ENCODE peak calls at places on chromosome 19, in four cellular contexts. One of them, this sample, is unnamed.
A peak's percentile ranks its signal among the peaks of the same experiment; 100 is the strongest.

GRCh38 chr19:5498817-5499535 is 43.8 kb downstream of the ZNRF4 start:
- DNase-seq in cardiac muscle cell: peak; percentile 20
- DNase-seq in cardiac fibroblast: no peak
- DNase-seq in bronchial epithelial cell: no peak
- DNase-seq in this sample: no peak

GRCh38 chr19:49858591-49858985 is 7.6 kb downstream of the PTOV1 start:
- DNase-seq in cardiac fibroblast: no peak
- DNase-seq in cardiac muscle cell: no peak
- DNase-seq in bronchial epithelial cell: no peak
- DNase-seq in this sample: no peak

GRCh38 chr19:17755977-17756670 is 4.8 kb downstream of the FCHO1 start:
- DNase-seq in bronchial epithelial cell: no peak
- DNase-seq in cardiac fibroblast: peak; percentile 47
- DNase-seq in cardiac muscle cell: peak; percentile 83
- DNase-seq in this sample: no peak

GRCh38 chr19:28388988-28389387 is 824.0 kb downstream of the UQCRFS1 start:
- DNase-seq in cardiac fibroblast: no peak
- DNase-seq in cardiac muscle cell: no peak
- DNase-seq in bronchial epithelial cell: no peak
- DNase-seq in this sample: no peak

GRCh38 chr19:29878973-29879654 is 62.9 kb upstream of the URI1 start:
- DNase-seq in cardiac muscle cell: peak; percentile 41
- DNase-seq in cardiac fibroblast: peak; percentile 43
- DNase-seq in bronchial epithelial cell: peak; percentile 28
- DNase-seq in this sample: no peak

GRCh38 chr19:6696239-6696820 is 24.1 kb downstream of the C3 start:
- DNase-seq in cardiac fibroblast: no peak
- DNase-seq in bronchial epithelial cell: no peak
- DNase-seq in cardiac muscle cell: no peak
- DNase-seq in this sample: no peak

GRCh38 chr19:29683009-29683408 is 17.7 kb downstream of the PLEKHF1 start:
- DNase-seq in cardiac fibroblast: peak; percentile 74
- DNase-seq in bronchial epithelial cell: no peak
- DNase-seq in cardiac muscle cell: no peak
- DNase-seq in this sample: no peak

GRCh38 chr19:48683349-48683748 is 10.5 kb upstream of the NTN5 start:
- DNase-seq in cardiac fibroblast: peak; percentile 68
- DNase-seq in cardiac muscle cell: no peak
- DNase-seq in bronchial epithelial cell: peak; percentile 19
- DNase-seq in this sample: no peak

GRCh38 chr19:13817615-13818371 is 22.6 kb downstream of the ZSWIM4 start:
- DNase-seq in cardiac muscle cell: peak; percentile 82
- DNase-seq in cardiac fibroblast: no peak
- DNase-seq in bronchial epithelial cell: no peak
- DNase-seq in this sample: no peak

GRCh38 chr19:58374200-58374599 is 6.6 kb downstream of the ZNF837 start:
- DNase-seq in bronchial epithelial cell: peak; percentile 39
- DNase-seq in cardiac fibroblast: peak; percentile 45
- DNase-seq in cardiac muscle cell: no peak
- DNase-seq in this sample: no peak

GRCh38 chr19:1512671-1513491 is at the start of gene ADAMTSL5:
- DNase-seq in cardiac fibroblast: peak; percentile 64
- DNase-seq in bronchial epithelial cell: peak; percentile 41
- DNase-seq in cardiac muscle cell: peak; percentile 67
- DNase-seq in this sample: no peak

GRCh38 chr19:5627395-5627904 is 4.6 kb downstream of the SAFB start:
- DNase-seq in cardiac fibroblast: peak; percentile 47
- DNase-seq in cardiac muscle cell: no peak
- DNase-seq in bronchial epithelial cell: no peak
- DNase-seq in this sample: no peak

GRCh38 chr19:40716031-40716654 is 543 bp downstream of the COQ8B start:
- DNase-seq in cardiac muscle cell: no peak
- DNase-seq in bronchial epithelial cell: peak; percentile 98
- DNase-seq in cardiac fibroblast: peak; percentile 98
- DNase-seq in this sample: no peak

GRCh38 chr19:4518345-4519171 is at the start of gene PLIN4:
- DNase-seq in cardiac fibroblast: peak; percentile 40
- DNase-seq in bronchial epithelial cell: peak; percentile 11
- DNase-seq in cardiac muscle cell: no peak
- DNase-seq in this sample: no peak

GRCh38 chr19:17751103-17751911 is at the start of gene FCHO1:
- DNase-seq in cardiac fibroblast: no peak
- DNase-seq in cardiac muscle cell: no peak
- DNase-seq in bronchial epithelial cell: no peak
- DNase-seq in this sample: no peak

GRCh38 chr19:4206818-4207484 is 22.4 kb upstream of the EBI3 start:
- DNase-seq in bronchial epithelial cell: no peak
- DNase-seq in cardiac muscle cell: no peak
- DNase-seq in cardiac fibroblast: peak; percentile 68
- DNase-seq in this sample: no peak

GRCh38 chr19:5184930-5185329 is 155.7 kb downstream of the PTPRS start:
- DNase-seq in bronchial epithelial cell: no peak
- DNase-seq in cardiac muscle cell: no peak
- DNase-seq in cardiac fibroblast: no peak
- DNase-seq in this sample: no peak

GRCh38 chr19:1901940-1902404 is 3.2 kb upstream of the ADAT3 start:
- DNase-seq in bronchial epithelial cell: no peak
- DNase-seq in cardiac fibroblast: no peak
- DNase-seq in cardiac muscle cell: no peak
- DNase-seq in this sample: no peak

GRCh38 chr19:13208131-13208963 is 58.1 kb downstream of the IER2 start:
- DNase-seq in cardiac muscle cell: no peak
- DNase-seq in cardiac fibroblast: peak; percentile 78
- DNase-seq in bronchial epithelial cell: no peak
- DNase-seq in this sample: no peak

GRCh38 chr19:55258476-55258827 is 365 bp downstream of the PPP6R1 start:
- DNase-seq in cardiac muscle cell: peak; percentile 32
- DNase-seq in cardiac fibroblast: no peak
- DNase-seq in bronchial epithelial cell: no peak
- DNase-seq in this sample: no peak

GRCh38 chr19:18483119-18483518 is 38.8 kb downstream of the ELL start:
- DNase-seq in cardiac muscle cell: no peak
- DNase-seq in cardiac fibroblast: no peak
- DNase-seq in bronchial epithelial cell: no peak
- DNase-seq in this sample: no peak

GRCh38 chr19:51354103-51354741 is 12.0 kb downstream of the ETFB start:
- DNase-seq in cardiac muscle cell: no peak
- DNase-seq in cardiac fibroblast: no peak
- DNase-seq in bronchial epithelial cell: no peak
- DNase-seq in this sample: no peak

GRCh38 chr19:45972081-45972943 is 1.4 kb downstream of the NOVA2 start:
- DNase-seq in bronchial epithelial cell: peak; percentile 15
- DNase-seq in cardiac muscle cell: no peak
- DNase-seq in cardiac fibroblast: no peak
- DNase-seq in this sample: no peak

GRCh38 chr19:45975296-45975695 is 1.6 kb upstream of the NOVA2 start:
- DNase-seq in cardiac muscle cell: no peak
- DNase-seq in cardiac fibroblast: no peak
- DNase-seq in bronchial epithelial cell: no peak
- DNase-seq in this sample: no peak

GRCh38 chr19:45971260-45971902 is 2.3 kb downstream of the NOVA2 start:
- DNase-seq in cardiac fibroblast: no peak
- DNase-seq in cardiac muscle cell: no peak
- DNase-seq in bronchial epithelial cell: no peak
- DNase-seq in this sample: no peak

GRCh38 chr19:45972944-45973525 is 630 bp downstream of the NOVA2 start:
- DNase-seq in cardiac muscle cell: no peak
- DNase-seq in bronchial epithelial cell: no peak
- DNase-seq in cardiac fibroblast: no peak
- DNase-seq in this sample: no peak

GRCh38 chr19:45973564-45974338 is at the start of gene NOVA2:
- DNase-seq in cardiac muscle cell: peak; percentile 78
- DNase-seq in cardiac fibroblast: peak; percentile 72
- DNase-seq in bronchial epithelial cell: no peak
- DNase-seq in this sample: no peak
- H3K4me3 ChIP-seq in cardiac muscle cell: peak within 1 kb of the TSS; percentile 37
- H3K4me3 ChIP-seq in cardiac fibroblast: peak within 1 kb of the TSS; percentile 59
- H3K4me3 ChIP-seq in bronchial epithelial cell: no peak within 1 kb of the TSS
- H3K4me3 ChIP-seq in this sample: no peak within 1 kb of the TSS

GRCh38 chr19:43371909-43372308 is 18.4 kb downstream of the CD177 start:
- DNase-seq in bronchial epithelial cell: no peak
- DNase-seq in cardiac muscle cell: no peak
- DNase-seq in cardiac fibroblast: no peak
- DNase-seq in this sample: no peak
- TF ChIP-seq CTCF in bronchial epithelial cell: no peak
- TF ChIP-seq CTCF in cardiac muscle cell: no peak
- TF ChIP-seq CTCF in cardiac fibroblast: no peak
- TF ChIP-seq CTCF in this sample: no peak

DNA sequence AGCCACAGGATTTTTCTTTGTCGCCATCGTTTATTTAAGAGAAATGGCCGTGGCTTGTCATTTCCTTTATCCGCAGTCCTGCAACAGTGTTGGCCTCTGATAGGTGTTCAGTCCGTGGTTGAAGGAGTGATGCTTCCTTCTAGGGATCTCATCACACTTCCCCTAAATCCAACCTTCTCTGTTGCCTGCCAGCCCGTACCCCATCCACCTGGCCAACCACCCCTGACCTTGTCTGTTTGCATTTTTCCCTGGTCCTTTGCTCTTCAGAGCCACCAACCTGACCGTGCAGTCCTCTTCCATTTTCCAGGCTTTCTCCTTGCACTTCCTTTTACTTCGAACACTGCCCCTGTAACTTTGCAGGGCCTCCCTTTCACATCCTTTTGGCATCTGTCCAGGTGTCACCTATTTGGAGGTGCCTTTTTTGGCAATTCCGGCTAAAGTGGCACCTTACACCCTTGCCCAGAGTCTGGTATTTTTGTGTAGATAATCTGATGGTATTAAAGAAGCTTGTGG is 684 bp downstream of the ZNF460 start:
- DNase-seq in cardiac fibroblast: peak; percentile 27
- DNase-seq in cardiac muscle cell: peak; percentile 8
- DNase-seq in bronchial epithelial cell: no peak
- DNase-seq in this sample: no peak
- H3K4me3 ChIP-seq in cardiac fibroblast: peak overlapping the region; percentile 97
- H3K4me3 ChIP-seq in cardiac muscle cell: peak overlapping the region; percentile 98
- H3K4me3 ChIP-seq in bronchial epithelial cell: peak overlapping the region; percentile 75
- H3K4me3 ChIP-seq in this sample: peak overlapping the region; percentile 87

DNA sequence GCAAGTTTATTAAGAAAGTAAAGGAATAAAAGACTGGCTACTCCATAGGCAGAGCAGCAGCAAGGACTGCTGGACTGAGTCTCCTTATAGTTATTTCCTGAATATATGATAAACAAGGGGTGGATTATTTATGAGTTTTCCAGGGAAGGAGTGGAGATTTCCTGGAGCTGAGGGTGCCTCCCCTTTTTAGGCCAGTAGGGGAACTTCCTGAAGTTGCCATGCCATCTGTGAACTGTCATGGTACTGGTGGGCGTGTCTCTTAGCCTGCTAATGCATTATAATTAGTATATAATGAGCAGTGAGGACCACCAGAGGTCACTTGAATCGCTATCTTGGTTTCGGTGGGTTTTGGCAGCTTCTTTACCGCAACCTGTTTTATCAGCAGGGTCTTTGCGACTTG is 13.5 kb downstream of the ZSCAN5A start:
- DNase-seq in bronchial epithelial cell: no peak
- DNase-seq in cardiac fibroblast: peak; percentile 3
- DNase-seq in cardiac muscle cell: no peak
- DNase-seq in this sample: no peak
- TF ChIP-seq CTCF in bronchial epithelial cell: no peak
- TF ChIP-seq CTCF in cardiac fibroblast: peak; percentile 11
- TF ChIP-seq CTCF in cardiac muscle cell: peak; percentile 25
- TF ChIP-seq CTCF in this sample: no peak

GRCh38 chr19:3042545-3043267 is 13.6 kb upstream of the TLE2 start:
- DNase-seq in cardiac fibroblast: no peak
- DNase-seq in cardiac muscle cell: no peak
- DNase-seq in bronchial epithelial cell: no peak
- DNase-seq in this sample: no peak

GRCh38 chr19:3039125-3039524 is 10.0 kb upstream of the TLE2 start:
- DNase-seq in bronchial epithelial cell: no peak
- DNase-seq in cardiac muscle cell: no peak
- DNase-seq in cardiac fibroblast: no peak
- DNase-seq in this sample: no peak

GRCh38 chr19:3039641-3040077 is 10.6 kb upstream of the TLE2 start:
- DNase-seq in cardiac muscle cell: no peak
- DNase-seq in bronchial epithelial cell: no peak
- DNase-seq in cardiac fibroblast: no peak
- DNase-seq in this sample: no peak

GRCh38 chr19:3041302-3041701 is 12.2 kb upstream of the TLE2 start:
- DNase-seq in bronchial epithelial cell: no peak
- DNase-seq in cardiac muscle cell: no peak
- DNase-seq in cardiac fibroblast: no peak
- DNase-seq in this sample: no peak

DNA sequence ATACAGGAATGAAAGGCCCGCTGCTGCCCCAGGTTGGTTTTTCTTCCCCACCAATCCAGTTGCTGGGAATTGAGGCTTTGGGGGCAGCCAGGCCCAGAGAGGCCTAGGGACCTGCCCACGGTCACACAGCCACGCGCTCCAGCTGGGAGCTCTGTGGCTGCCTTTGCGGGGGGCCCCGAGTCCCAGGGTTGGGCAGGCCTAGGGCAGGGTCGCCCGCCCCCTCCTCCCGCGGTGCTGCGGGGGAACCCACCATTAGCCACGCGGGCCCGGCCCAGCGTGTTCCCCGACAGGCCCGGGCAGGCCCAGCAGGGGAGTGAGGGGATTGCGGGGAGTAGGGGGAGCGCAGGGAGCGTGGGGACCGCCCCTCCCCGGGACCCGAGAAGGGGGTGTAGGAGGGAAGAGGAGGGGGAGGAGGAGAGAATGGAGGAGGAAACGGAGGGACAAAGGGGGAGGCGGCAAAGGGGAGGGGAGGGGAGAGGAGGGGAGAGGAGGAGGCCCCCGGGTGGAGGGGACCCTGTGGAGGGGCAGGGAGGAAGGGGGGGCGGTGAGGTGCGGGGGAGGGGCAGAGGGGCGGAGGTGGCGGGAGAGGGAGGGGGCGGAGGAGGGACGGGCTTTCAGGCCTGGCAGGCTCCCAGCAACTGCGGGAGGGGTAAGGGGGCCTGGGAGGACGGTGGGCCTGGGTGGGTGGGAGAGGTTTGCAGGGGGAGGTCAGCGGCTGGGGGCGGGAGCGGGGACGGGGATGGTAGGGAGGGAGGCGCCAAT is 12.9 kb upstream of the TLE2 start:
- DNase-seq in cardiac muscle cell: peak; percentile 28
- DNase-seq in bronchial epithelial cell: no peak
- DNase-seq in cardiac fibroblast: no peak
- DNase-seq in this sample: no peak
- H3K4me3 ChIP-seq in cardiac muscle cell: no peak overlapping the region
- H3K4me3 ChIP-seq in bronchial epithelial cell: no peak overlapping the region
- H3K4me3 ChIP-seq in cardiac fibroblast: no peak overlapping the region
- H3K4me3 ChIP-seq in this sample: no peak overlapping the region

This sample was measured in LNCaP clone FGC.